ENCODE peak calls at places on chromosome X, in four cellular contexts. H, T, Z and R are unnamed samples. For H3K27me3, the result is how much of the 10 kb centered on the place peaks cover.

GRCh38 chrX:46624090-46624786 is 50.7 kb downstream of the CHST7 start:
- DNase-seq in T (no peak), Z (no peak), H (no peak), R (peak)

GRCh38 chrX:108090474-108091265 is 672 bp downstream of the PSMD10 start:
- DNase-seq in Z (no peak), H (no peak), T (no peak), R (peak)

GRCh38 chrX:12988797-12989196 is 13.9 kb downstream of the TMSB4X start:
- DNase-seq in H (no peak), Z (peak), T (no peak), R (peak)

GRCh38 chrX:150199803-150200202 is 163.3 kb upstream of the MAMLD1 start:
- DNase-seq in T (no peak), H (no peak), Z (no peak), R (no peak)

GRCh38 chrX:23103546-23103945 is 103.8 kb downstream of the DDX53 start:
- DNase-seq in H (peak), Z (no peak), T (no peak), R (no peak)

GRCh38 chrX:38347136-38347535 is 5.3 kb upstream of the OTC start:
- DNase-seq in Z (no peak), H (no peak), T (no peak), R (peak)

GRCh38 chrX:72030431-72030830 is 101.3 kb downstream of the RTL5 start:
- DNase-seq in Z (no peak), T (no peak), H (no peak), R (no peak)

GRCh38 chrX:119686087-119686639 is 6.8 kb downstream of the SEPTIN6 start:
- DNase-seq in Z (no peak), T (no peak), H (no peak), R (no peak)

GRCh38 chrX:22520128-22520828 is 247.6 kb downstream of the CBLL2 start:
- DNase-seq in T (no peak), H (no peak), Z (no peak), R (peak)

GRCh38 chrX:119755981-119756533 is 2.3 kb upstream of the SOWAHD start:
- DNase-seq in Z (no peak), T (peak), H (no peak), R (no peak)

GRCh38 chrX:21974011-21974385 is 33.5 kb downstream of the SMS start:
- DNase-seq in T (no peak), Z (no peak), H (no peak), R (peak)

GRCh38 chrX:132004728-132005127 is 18.4 kb upstream of the STK26 start:
- DNase-seq in H (no peak), Z (no peak), T (no peak), R (peak)

GRCh38 chrX:38189431-38190128 is 31.1 kb downstream of the SRPX start:
- DNase-seq in Z (peak), T (no peak), H (no peak), R (no peak)

GRCh38 chrX:75609361-75609760 is 86.5 kb upstream of the ZDHHC15 start:
- DNase-seq in T (no peak), H (peak), Z (no peak), R (no peak)

GRCh38 chrX:136867518-136867917 is 13.0 kb downstream of the RBMX start:
- DNase-seq in T (no peak), H (no peak), Z (no peak), R (no peak)

GRCh38 chrX:9117851-9118250 is 83.9 kb upstream of the FAM9B start:
- DNase-seq in H (no peak), Z (no peak), T (no peak), R (no peak)

GRCh38 chrX:119187298-119187697 is 48.8 kb upstream of the PGRMC1 start:
- DNase-seq in Z (no peak), T (no peak), H (no peak), R (no peak)

GRCh38 chrX:40176256-40176978 is 78.7 kb upstream of the BCOR start:
- DNase-seq in Z (peak), T (no peak), H (peak), R (no peak)

GRCh38 chrX:38156838-38157237 is 63.8 kb downstream of the SRPX start:
- DNase-seq in H (no peak), T (no peak), Z (no peak), R (no peak)

GRCh38 chrX:106177982-106178321 is 9.8 kb downstream of the PWWP3B start:
- DNase-seq in H (no peak), Z (no peak), T (no peak), R (no peak)

GRCh38 chrX:115366535-115366934 is 77.0 kb downstream of the LUZP4 start:
- DNase-seq in Z (no peak), H (no peak), T (no peak), R (no peak)
- H3K27me3 ChIP-seq in Z (under half), H (under half), T (under half), R (under half)

DNA sequence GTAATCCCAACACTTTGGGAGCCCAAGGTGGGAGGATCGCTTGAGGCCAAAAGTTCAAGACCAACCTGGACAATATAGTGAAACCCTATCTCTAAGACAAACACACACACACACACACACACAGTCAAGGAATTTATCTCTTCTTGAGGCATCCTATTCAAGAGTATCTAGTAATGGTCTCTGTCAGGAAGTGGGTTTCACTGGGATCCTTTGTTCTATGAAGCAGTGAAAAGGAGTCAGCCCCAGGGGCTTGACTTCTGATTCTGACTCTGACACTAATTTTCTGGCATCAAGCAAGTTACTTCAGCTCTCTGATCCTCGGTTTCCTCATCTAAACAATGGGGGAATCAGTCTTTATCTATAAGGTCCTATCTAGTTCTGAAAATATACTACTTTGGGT is 34.8 kb downstream of the UTP14A start:
- DNase-seq in H (no peak), T (no peak), Z (no peak), R (no peak)
- H3K27me3 ChIP-seq in H (under half), T (under half), Z (under half), R (under half)

GRCh38 chrX:124862304-124862703 is 457.4 kb upstream of the TEX13C start:
- DNase-seq in Z (no peak), H (no peak), T (no peak), R (no peak)
- H3K27me3 ChIP-seq in Z (under half), H (under half), T (under half), R (under half)

DNA sequence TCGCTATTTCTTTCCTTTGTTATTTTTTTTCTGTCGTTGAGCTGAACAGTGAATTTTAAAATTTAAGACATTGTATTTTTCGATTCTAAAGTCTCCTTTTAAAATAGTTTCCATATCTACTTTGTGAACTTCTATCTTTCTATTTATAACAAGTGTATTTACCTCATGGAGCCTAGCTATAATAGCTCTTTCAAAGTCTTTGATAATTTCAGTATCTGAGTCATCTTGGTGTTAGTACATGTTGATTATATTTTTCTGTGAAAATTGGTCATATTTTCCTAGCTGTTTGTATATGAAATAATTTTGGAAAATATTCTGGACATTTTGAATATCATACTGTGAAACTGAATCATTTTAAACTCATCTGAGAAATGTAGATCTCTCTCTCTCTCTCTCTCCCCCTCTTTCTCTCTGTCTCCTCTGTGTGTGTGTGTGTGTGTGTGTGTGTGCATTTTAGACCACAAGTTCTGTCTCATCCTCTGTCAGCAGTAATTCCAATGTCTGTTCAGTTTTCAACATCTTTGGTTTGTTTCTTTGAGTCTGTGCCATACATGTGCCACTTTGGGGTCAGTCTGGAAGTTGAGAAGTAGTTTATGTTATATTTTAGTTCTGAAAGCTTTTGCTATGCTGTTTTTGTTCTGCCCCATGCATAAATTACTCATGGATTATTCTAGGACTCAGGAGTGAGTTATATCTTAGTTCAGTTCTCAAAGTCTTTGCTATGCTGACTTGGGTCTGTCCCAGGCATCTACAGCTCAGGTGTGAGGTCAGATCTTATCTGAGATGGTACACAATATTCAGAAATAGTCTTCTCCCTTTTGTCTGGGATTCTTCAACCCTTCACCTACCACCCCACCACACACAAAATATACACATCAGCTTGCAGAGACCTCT is 366.4 kb upstream of the CASK start:
- DNase-seq in T (no peak), H (no peak), Z (no peak), R (no peak)
- H3K27me3 ChIP-seq in T (under half), H (under half), Z (under half), R (under half)

GRCh38 chrX:134547047-134547679 is 87.2 kb downstream of the HPRT1 start:
- DNase-seq in T (no peak), H (no peak), Z (no peak), R (no peak)

GRCh38 chrX:134544189-134544588 is 84.2 kb downstream of the HPRT1 start:
- DNase-seq in T (no peak), H (no peak), Z (no peak), R (no peak)

GRCh38 chrX:134545524-134545923 is 85.6 kb downstream of the HPRT1 start:
- DNase-seq in H (no peak), T (no peak), Z (no peak), R (no peak)

GRCh38 chrX:134544614-134545255 is 84.8 kb downstream of the HPRT1 start:
- DNase-seq in Z (no peak), T (no peak), H (peak), R (no peak)

GRCh38 chrX:134546187-134546586 is 86.2 kb downstream of the HPRT1 start:
- DNase-seq in H (no peak), T (no peak), Z (no peak), R (no peak)
- H3K27me3 ChIP-seq in H (half or more), T (under half), Z (under half), R (under half)